ENCODE peak calls at places on chromosome 14, in eight cellular contexts. B, J, M, I, L, H, E and O are unnamed samples.

GRCh38 chr14:69804902-69805301 is 7.9 kb upstream of the SLC10A1 start:
- DNase-seq in B (no peak), L (no peak), E (no peak), I (no peak), M (no peak), H (no peak), J (no peak), O (no peak)

GRCh38 chr14:77542349-77543239 is 44.0 kb upstream of the ISM2 start:
- DNase-seq in I (no peak), E (no peak), B (no peak), H (no peak), J (no peak), M (no peak), L (no peak), O (no peak)

GRCh38 chr14:76564471-76565119 is 188.7 kb downstream of the ESRRB start:
- DNase-seq in E (no peak), H (no peak), B (no peak), I (no peak), L (no peak), J (no peak), M (no peak), O (no peak)

GRCh38 chr14:71745072-71745471 is 187.2 kb upstream of the RGS6 start:
- DNase-seq in M (no peak), H (no peak), E (no peak), I (no peak), B (no peak), J (no peak), L (no peak), O (no peak)

GRCh38 chr14:29518335-29518734 is 409.3 kb downstream of the PRKD1 start:
- DNase-seq in E (no peak), I (peak; percentile 37), L (no peak), B (no peak), J (peak; percentile 71), H (no peak), M (no peak), O (no peak)

GRCh38 chr14:58177125-58177524 is 22.8 kb upstream of the ACTR10 start:
- DNase-seq in J (no peak), I (no peak), M (no peak), H (no peak), L (no peak), E (peak; percentile 10), B (no peak), O (no peak)

GRCh38 chr14:72463291-72463866 is 430.5 kb downstream of the DPF3 start:
- DNase-seq in L (no peak), M (no peak), B (no peak), J (no peak), H (no peak), I (no peak), E (no peak), O (no peak)

GRCh38 chr14:105857816-105858675 is 331.7 kb downstream of the TMEM121 start:
- DNase-seq in H (no peak), B (peak; percentile 7), J (no peak), L (peak; percentile 82), I (no peak), M (no peak), E (no peak), O (no peak)

GRCh38 chr14:68977137-68977740 is 1.9 kb downstream of the ACTN1 start:
- DNase-seq in H (no peak), I (no peak), B (no peak), M (no peak), E (no peak), L (peak; percentile 53), J (no peak), O (no peak)

GRCh38 chr14:102223682-102224081 is 81.3 kb downstream of the MOK start:
- DNase-seq in B (no peak), H (no peak), L (no peak), I (no peak), J (no peak), E (no peak), M (no peak), O (no peak)

GRCh38 chr14:62373889-62374394 is 611.7 kb downstream of the SNAPC1 start:
- DNase-seq in E (no peak), I (no peak), J (no peak), B (no peak), M (no peak), H (no peak), L (no peak), O (no peak)